ENCODE peak calls at places on chromosomes 6 and 20, in five cellular contexts. Z is CD8-positive, alpha-beta T cell; X is coronary artery; A is HCT116; F is MM.1S. Y is an unnamed sample.

GRCh38 chr6:39182604-39183003 is 46.7 kb downstream of the KCNK5 start:
- DNase-seq in F (no peak), Z (no peak), A (no peak), X (no peak), Y (no peak)

GRCh38 chr20:18401305-18401704 is 65.5 kb downstream of the DZANK1 start:
- DNase-seq in X (no peak), Z (no peak), F (no peak), A (no peak), Y (no peak)

GRCh38 chr20:35085477-35086225 is 7.0 kb downstream of the TRPC4AP start:
- DNase-seq in A (no peak), X (no peak), Z (no peak), F (no peak), Y (no peak)

GRCh38 chr6:39295538-39295937 is 18.7 kb downstream of the KCNK17 start:
- DNase-seq in X (no peak), Z (no peak), F (no peak), A (no peak), Y (no peak)

GRCh38 chr6:87628881-87629280 is 38.9 kb downstream of the ORC3 start:
- DNase-seq in X (no peak), Z (no peak), F (peak; percentile 28), A (no peak), Y (peak; percentile 12)

GRCh38 chr6:144896876-144897275 is 611.7 kb downstream of the UTRN start:
- DNase-seq in X (no peak), A (no peak), Z (no peak), F (no peak), Y (no peak)

GRCh38 chr6:69796081-69796626 is 656 bp downstream of the LMBRD1 start:
- DNase-seq in A (peak; percentile 63), Z (peak; percentile 50), F (peak; percentile 81), X (no peak), Y (no peak)

GRCh38 chr20:445514-446336 is 16.6 kb downstream of the TBC1D20 start:
- DNase-seq in A (no peak), X (no peak), F (no peak), Z (no peak), Y (no peak)

GRCh38 chr20:59519707-59520014 is 84.7 kb upstream of the PHACTR3 start:
- DNase-seq in A (no peak), X (no peak), F (no peak), Z (no peak), Y (no peak)

GRCh38 chr6:38271081-38271480 is 368.6 kb downstream of the BTBD9 start:
- DNase-seq in Z (no peak), A (no peak), F (no peak), X (no peak), Y (no peak)

GRCh38 chr6:27865952-27866369 is 46.2 kb downstream of the OR2B2 start:
- DNase-seq in Z (peak; percentile 14), X (no peak), A (no peak), F (peak; percentile 55), Y (no peak)

GRCh38 chr20:50625986-50626677 is 65.2 kb downstream of the RIPOR3 start:
- DNase-seq in X (no peak), F (no peak), Z (no peak), A (peak; percentile 36), Y (no peak)

GRCh38 chr6:109738667-109739066 is 47.6 kb downstream of the FIG4 start:
- DNase-seq in Z (no peak), F (no peak), X (no peak), A (no peak), Y (no peak)

GRCh38 chr6:27059621-27060425 is 187.7 kb upstream of the PRSS16 start:
- DNase-seq in A (no peak), Z (no peak), F (no peak), X (no peak), Y (no peak)

GRCh38 chr6:33201147-33201545 is 479 bp downstream of the SLC39A7 start:
- DNase-seq in Z (no peak), X (peak; percentile 74), A (no peak), F (no peak), Y (no peak)

GRCh38 chr6:44563397-44563796 is 175.9 kb downstream of the CDC5L start:
- DNase-seq in Z (no peak), F (no peak), X (peak; percentile 66), A (no peak), Y (no peak)

GRCh38 chr6:108947114-108947854 is 99.1 kb downstream of the ARMC2 start:
- DNase-seq in F (no peak), X (no peak), Z (no peak), A (no peak), Y (no peak)

GRCh38 chr6:16823700-16824352 is 62.6 kb upstream of the ATXN1 start:
- DNase-seq in Z (no peak), A (no peak), X (no peak), F (no peak), Y (no peak)

GRCh38 chr6:53529324-53530036 is 15.4 kb downstream of the GCLC start:
- DNase-seq in X (no peak), F (no peak), A (no peak), Z (no peak), Y (no peak)
- H3K27ac ChIP-seq in X (no peak overlapping the region), F (no peak overlapping the region), A (no peak overlapping the region), Z (no peak overlapping the region), Y (no peak overlapping the region)

GRCh38 chr6:137870744-137871247 is 3.7 kb downstream of the TNFAIP3 start:
- DNase-seq in X (no peak), A (no peak), F (peak; percentile 72), Z (peak; percentile 43), Y (no peak)

GRCh38 chr6:137872071-137872470 is 5.0 kb downstream of the TNFAIP3 start:
- DNase-seq in A (no peak), Z (no peak), X (no peak), F (no peak), Y (no peak)

GRCh38 chr6:137869781-137870180 is 2.7 kb downstream of the TNFAIP3 start:
- DNase-seq in F (no peak), Z (no peak), A (no peak), X (no peak), Y (no peak)

GRCh38 chr6:137870286-137870685 is 3.2 kb downstream of the TNFAIP3 start:
- DNase-seq in F (no peak), Z (no peak), X (no peak), A (no peak), Y (no peak)

DNA sequence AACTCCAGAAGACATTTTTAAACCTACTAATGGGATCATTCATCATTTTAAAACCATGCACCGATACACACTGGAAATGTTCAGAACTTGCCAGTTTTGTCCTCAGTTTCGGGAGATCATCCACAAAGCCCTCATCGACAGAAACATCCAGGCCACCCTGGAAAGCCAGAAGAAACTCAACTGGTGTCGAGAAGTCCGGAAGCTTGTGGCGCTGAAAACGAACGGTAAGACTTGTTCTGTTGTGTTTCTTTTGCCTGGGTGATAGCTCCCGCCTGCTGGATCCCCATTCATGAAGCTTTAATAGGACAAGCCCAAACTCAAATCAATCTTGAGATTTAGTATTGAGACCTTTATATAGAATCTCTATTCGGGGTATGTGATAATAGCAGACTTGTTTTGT is 4.2 kb downstream of the TNFAIP3 start:
- DNase-seq in F (no peak), Z (peak; percentile 26), A (no peak), X (no peak), Y (no peak)
- H3K27ac ChIP-seq in F (peak overlapping the region; percentile 93), Z (peak overlapping the region; percentile 95), A (no peak overlapping the region), X (no peak overlapping the region), Y (no peak overlapping the region)

GRCh38 chr6:107574856-107575255 is 84.9 kb downstream of the SOBP start:
- DNase-seq in F (peak; percentile 43), Z (no peak), A (no peak), X (no peak), Y (no peak)
- H3K27ac ChIP-seq in F (no peak overlapping the region), Z (no peak overlapping the region), A (no peak overlapping the region), X (no peak overlapping the region), Y (no peak overlapping the region)

DNA sequence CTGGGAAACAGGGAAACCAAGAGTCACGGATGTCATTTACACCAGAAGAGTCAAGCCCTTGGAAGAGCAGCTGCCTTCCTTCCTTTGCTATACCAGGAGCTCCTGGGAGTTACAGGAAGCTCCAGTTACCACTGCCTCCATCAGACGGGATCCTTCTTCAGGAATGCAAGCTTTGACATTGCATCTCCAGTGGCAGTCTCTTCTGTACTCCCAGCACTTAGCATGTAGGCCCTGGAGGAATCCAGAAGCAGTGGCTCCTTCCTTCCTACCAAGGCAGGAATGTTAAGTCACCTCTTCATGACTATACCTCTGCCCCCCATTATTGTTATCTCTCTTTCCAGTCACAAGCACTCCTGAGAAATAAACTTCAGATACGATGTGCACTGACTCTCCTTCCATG is 836.0 kb downstream of the MAFB start:
- DNase-seq in X (no peak), Z (no peak), F (no peak), A (no peak), Y (no peak)
- H3K27ac ChIP-seq in X (no peak overlapping the region), Z (no peak overlapping the region), F (no peak overlapping the region), A (no peak overlapping the region), Y (no peak overlapping the region)

GRCh38 chr6:5411414-5411813 is 150.1 kb downstream of the FARS2 start:
- DNase-seq in Z (no peak), X (no peak), F (no peak), A (no peak), Y (no peak)
- H3K27ac ChIP-seq in Z (no peak overlapping the region), X (no peak overlapping the region), F (no peak overlapping the region), A (no peak overlapping the region), Y (no peak overlapping the region)

DNA sequence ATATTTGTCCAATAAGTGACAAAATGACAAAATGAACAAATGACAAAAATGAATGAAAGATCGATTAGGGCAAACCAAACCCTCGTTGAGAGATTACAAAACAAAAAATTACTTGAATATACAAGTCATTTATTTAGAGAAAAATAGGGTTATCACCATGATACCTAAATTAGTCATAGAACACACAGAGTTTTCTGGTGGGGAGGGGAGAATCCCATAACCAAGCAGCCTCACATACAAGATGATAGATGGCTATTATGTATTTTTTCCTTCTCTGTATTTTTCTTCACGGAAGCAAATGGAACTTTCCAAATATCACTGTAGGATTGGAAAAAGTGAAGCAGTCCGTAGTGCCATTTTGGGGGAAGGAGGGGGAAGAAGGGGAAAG is 28.5 kb upstream of the BMP6 start:
- DNase-seq in A (no peak), F (no peak), X (no peak), Z (no peak), Y (no peak)
- H3K27ac ChIP-seq in A (no peak overlapping the region), F (no peak overlapping the region), X (peak overlapping the region; percentile 61), Z (no peak overlapping the region), Y (peak overlapping the region; percentile 98)

GRCh38 chr20:62539646-62540045 is 63.9 kb upstream of the GATA5 start:
- DNase-seq in A (no peak), Z (no peak), X (no peak), F (no peak), Y (no peak)
- H3K27ac ChIP-seq in A (no peak overlapping the region), Z (no peak overlapping the region), X (no peak overlapping the region), F (no peak overlapping the region), Y (no peak overlapping the region)

DNA sequence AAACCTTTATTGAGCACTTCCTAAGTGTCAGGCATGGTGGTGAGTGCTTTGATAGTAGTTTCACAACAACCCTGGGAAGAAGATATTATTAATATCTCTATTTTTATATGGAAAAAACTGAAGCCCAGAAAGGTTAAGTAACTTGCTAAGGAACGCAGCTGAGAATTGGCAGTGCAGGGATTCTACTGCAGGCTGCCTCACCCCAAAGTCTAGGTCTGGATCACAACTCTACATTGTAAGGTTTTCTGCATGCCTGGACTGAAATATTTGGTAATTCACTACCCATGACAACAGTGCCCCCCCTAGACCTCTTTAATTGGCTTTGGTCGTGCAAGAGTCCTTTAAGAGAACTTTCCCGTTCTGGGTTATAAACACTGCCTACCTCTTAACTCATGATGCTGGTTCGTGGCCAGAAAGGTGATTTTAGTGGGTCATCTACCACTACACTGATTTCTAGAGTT is 67.1 kb upstream of the KCNQ5 start:
- DNase-seq in A (no peak), F (no peak), Z (no peak), X (no peak), Y (peak; percentile 16)
- H3K27ac ChIP-seq in A (no peak overlapping the region), F (no peak overlapping the region), Z (no peak overlapping the region), X (no peak overlapping the region), Y (no peak overlapping the region)

GRCh38 chr6:166851426-166851825 is 104.9 kb downstream of the RNASET2 start:
- DNase-seq in Z (no peak), X (no peak), A (no peak), F (no peak), Y (no peak)
- H3K27ac ChIP-seq in Z (no peak overlapping the region), X (no peak overlapping the region), A (no peak overlapping the region), F (no peak overlapping the region), Y (no peak overlapping the region)